ENCODE peak calls at places on chromosomes 6 and 20, in seven cellular contexts. N is breast epithelium, Z is choroid plexus epithelial cell, Q is adrenal gland, S is GM06990, P is fibroblast of pulmonary artery, Y is GM12865. R is an unnamed sample.

GRCh38 chr20:15951711-15952110 is 621.5 kb downstream of the KIF16B start:
- DNase-seq in N (no peak), Z (peak; percentile 1), Q (no peak), S (no peak), P (no peak), Y (no peak), R (no peak)

GRCh38 chr6:122798099-122798641 is 9.1 kb downstream of the SMPDL3A start:
- DNase-seq in N (no peak), Z (peak; percentile 81), Q (peak; percentile 70), S (peak; percentile 22), P (peak; percentile 55), Y (peak; percentile 14), R (peak; percentile 32)

GRCh38 chr20:19947611-19948264 is 69.4 kb upstream of the NAA20 start:
- DNase-seq in N (no peak), Z (peak; percentile 74), Q (no peak), S (peak; percentile 76), P (peak; percentile 79), Y (peak; percentile 86), R (no peak)

GRCh38 chr20:24718277-24718676 is 230.8 kb upstream of the CST7 start:
- DNase-seq in N (no peak), Z (no peak), Q (no peak), S (no peak), P (no peak), Y (no peak), R (no peak)

GRCh38 chr6:141265748-141266647 is 866.7 kb upstream of the GJE1 start:
- DNase-seq in N (no peak), Z (peak; percentile 13), Q (no peak), S (no peak), P (no peak), Y (no peak), R (no peak)

GRCh38 chr6:10033223-10033829 is 381.5 kb downstream of the TFAP2A start:
- DNase-seq in N (no peak), Z (no peak), Q (no peak), S (no peak), P (peak; percentile 1), Y (no peak), R (no peak)

GRCh38 chr20:64244870-64245603 is 10.5 kb upstream of the PCMTD2 start:
- DNase-seq in N (peak; percentile 14), Z (no peak), Q (no peak), S (no peak), P (no peak), Y (no peak), R (peak; percentile 19)

GRCh38 chr6:158040051-158040803 is 58.6 kb downstream of the SYNJ2 start:
- DNase-seq in N (no peak), Z (peak; percentile 98), Q (peak; percentile 79), S (no peak), P (peak; percentile 98), Y (peak; percentile 82), R (peak; percentile 60)

DNA sequence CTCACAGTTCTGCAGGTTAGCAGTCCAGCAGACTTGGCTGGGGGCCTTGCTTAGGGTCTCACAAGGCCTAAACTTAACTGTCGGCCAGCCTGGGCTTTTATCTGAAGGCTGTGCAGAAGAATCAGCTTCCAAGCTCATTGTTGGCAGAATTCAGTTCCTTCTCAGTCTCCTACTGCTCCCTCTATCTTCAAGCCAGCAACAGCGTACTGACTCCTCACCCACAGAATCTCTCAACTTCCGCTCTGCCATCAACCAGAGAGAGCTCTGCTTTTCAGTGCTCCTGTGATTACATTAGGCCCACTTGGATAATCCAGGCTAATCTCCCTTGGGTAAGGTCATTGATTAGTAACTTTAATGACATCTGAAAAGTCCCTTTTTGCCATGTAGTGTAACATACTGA is 30.2 kb upstream of the NHSL1 start:
- DNase-seq in N (no peak), Z (no peak), Q (no peak), S (no peak), P (no peak), Y (no peak), R (no peak)
- TF ChIP-seq CTCF in N (no peak), Z (peak; percentile 38), Q (no peak), S (no peak), P (peak; percentile 43), Y (no peak), R (no peak)

DNA sequence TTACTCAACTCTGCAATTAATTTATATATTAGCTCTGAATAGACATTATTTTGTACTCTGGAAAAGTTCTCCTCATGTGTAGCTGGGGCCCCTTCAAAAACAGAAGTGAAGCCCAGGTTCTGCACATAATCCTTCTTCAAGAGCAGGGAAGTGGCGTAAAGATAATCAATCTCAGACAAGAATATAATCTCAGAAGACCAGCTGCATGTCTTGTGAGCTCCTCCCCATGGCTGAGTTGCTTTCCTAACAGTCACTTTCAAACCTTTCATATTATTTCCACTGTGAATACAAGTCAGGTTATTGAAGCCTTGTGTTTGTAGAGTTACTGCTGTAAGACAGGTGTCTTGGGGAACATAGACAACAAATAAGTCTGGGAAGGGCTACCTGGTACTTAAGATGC is 691.9 kb downstream of the RFPL4B start:
- DNase-seq in N (no peak), Z (peak; percentile 39), Q (no peak), S (no peak), P (no peak), Y (no peak), R (no peak)
- TF ChIP-seq CTCF in N (no peak), Z (no peak), Q (no peak), S (no peak), P (no peak), Y (no peak), R (no peak)

GRCh38 chr6:131924881-131925474 is 26.2 kb downstream of the CCN2 start:
- DNase-seq in N (no peak), Z (peak; percentile 77), Q (no peak), S (no peak), P (peak; percentile 75), Y (peak; percentile 18), R (no peak)
- TF ChIP-seq CTCF in N (peak; percentile 28), Z (peak; percentile 65), Q (peak; percentile 49), S (peak; percentile 41), P (peak; percentile 63), Y (peak; percentile 24), R (peak; percentile 24)

GRCh38 chr6:135244805-135245204 is 63.7 kb downstream of the MYB start:
- DNase-seq in N (no peak), Z (no peak), Q (no peak), S (no peak), P (no peak), Y (no peak), R (no peak)

GRCh38 chr6:135240711-135241110 is 59.6 kb downstream of the MYB start:
- DNase-seq in N (no peak), Z (no peak), Q (no peak), S (no peak), P (no peak), Y (no peak), R (no peak)

DNA sequence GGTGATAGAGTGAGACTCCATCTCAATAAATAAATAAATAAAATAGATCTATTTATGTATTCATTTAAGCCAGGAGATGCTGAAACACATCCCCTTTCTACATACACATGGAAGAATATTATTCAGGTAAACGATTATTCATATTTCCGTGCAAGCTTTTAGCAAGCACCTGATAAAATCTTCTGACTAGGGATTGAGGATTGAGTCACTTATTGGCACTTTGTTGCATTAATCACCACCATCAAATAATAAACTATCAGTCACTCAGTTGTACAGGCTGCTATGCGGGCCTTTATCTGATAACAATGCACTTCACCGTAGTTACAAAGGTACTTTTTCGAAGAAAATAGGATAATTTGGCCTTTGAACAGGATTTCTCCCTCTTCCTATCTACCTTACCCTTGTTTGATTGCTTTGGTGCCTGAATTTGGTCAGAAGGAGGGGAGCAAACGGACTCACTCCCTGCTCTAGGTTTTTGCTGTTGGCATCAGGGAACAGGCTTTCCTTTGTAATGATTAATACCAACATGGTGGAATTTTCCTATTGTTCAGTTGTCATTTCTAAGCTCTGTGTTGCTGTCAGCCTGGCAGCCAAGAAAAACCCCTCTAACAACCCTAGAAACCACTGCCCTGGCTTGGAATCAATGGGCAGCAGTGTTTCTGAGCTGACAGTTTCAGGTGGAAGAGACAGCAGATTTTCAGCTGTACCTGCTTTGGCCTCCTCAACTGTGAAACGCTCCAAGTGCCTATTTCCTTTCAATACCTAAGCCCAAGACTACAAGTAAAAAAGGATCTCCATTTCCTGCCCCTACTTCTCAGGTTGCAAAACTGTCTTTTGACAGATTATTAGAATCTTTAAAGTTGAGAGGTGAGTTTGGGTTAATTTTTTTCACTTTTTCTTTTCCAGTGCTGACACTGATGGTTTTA is 63.0 kb downstream of the MYB start:
- DNase-seq in N (no peak), Z (no peak), Q (no peak), S (no peak), P (no peak), Y (no peak), R (no peak)
- TF ChIP-seq CTCF in N (no peak), Z (no peak), Q (no peak), S (no peak), P (no peak), Y (no peak), R (no peak)

DNA sequence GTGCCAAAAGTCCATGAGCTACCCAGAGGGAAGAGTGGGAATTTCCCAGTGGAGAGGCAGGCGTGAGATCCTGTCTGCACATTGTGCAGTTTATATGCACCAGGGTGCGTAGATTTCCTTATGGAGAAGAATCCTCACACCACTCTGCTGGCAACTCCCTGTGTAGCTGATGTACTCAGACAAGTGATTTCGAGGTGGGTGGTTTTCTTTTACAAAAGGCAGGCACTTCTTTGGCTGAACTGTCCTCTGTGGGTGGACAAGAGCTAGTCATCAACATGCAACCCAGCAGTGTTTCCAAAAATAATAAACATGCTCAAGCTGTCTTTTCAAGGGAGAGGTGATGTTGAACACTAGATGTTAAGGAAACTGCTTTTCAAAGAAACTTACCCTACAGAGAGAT is 121.7 kb upstream of the NXT1 start:
- DNase-seq in N (no peak), Z (peak; percentile 88), Q (no peak), S (no peak), P (peak; percentile 86), Y (no peak), R (no peak)
- TF ChIP-seq CTCF in N (no peak), Z (peak; percentile 17), Q (no peak), S (no peak), P (no peak), Y (no peak), R (no peak)

DNA sequence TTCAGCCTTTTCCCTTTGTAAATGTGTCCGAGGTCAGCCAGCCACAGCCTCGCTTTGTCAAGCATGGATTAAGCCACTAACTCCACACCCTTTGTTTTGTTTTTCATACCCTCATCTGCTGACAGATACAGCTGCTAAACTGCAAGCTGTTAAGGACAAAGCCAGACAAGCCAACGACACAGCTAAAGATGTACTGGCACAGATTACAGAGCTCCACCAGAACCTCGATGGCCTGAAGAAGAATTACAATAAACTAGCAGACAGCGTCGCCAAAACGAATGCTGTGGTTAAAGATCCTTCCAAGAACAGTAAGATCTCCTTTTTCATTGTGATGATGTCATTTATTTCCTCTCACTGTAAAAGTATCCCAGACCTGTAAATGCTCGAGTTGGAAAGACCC is 269.3 kb downstream of the ARHGAP18 start:
- DNase-seq in N (no peak), Z (peak; percentile 32), Q (no peak), S (no peak), P (peak; percentile 22), Y (no peak), R (no peak)
- TF ChIP-seq CTCF in N (no peak), Z (no peak), Q (no peak), S (no peak), P (no peak), Y (no peak), R (no peak)